ENCODE peak calls at places on chromosomes 4 and X, in four cellular contexts. One of them, this sample, is unnamed.

GRCh38 chrX:22097295-22097694 is 65.2 kb downstream of the PHEX start:
- DNase-seq in GM12865: no peak
- DNase-seq in left lung: no peak
- DNase-seq in CD4-positive, alpha-beta T cell: no peak
- DNase-seq in this sample: no peak

GRCh38 chr4:176413171-176413570 is 93.4 kb downstream of the SPCS3 start:
- DNase-seq in GM12865: peak; percentile 41
- DNase-seq in left lung: no peak
- DNase-seq in CD4-positive, alpha-beta T cell: no peak
- DNase-seq in this sample: no peak

GRCh38 chr4:82758701-82759685 is 39.6 kb downstream of the SCD5 start:
- DNase-seq in GM12865: no peak
- DNase-seq in left lung: no peak
- DNase-seq in CD4-positive, alpha-beta T cell: no peak
- DNase-seq in this sample: no peak

GRCh38 chr4:185479507-185479971 is 8.0 kb upstream of the CCDC110 start:
- DNase-seq in GM12865: peak; percentile 89
- DNase-seq in left lung: no peak
- DNase-seq in CD4-positive, alpha-beta T cell: no peak
- DNase-seq in this sample: no peak

GRCh38 chrX:47311857-47312774 is 58.3 kb upstream of the ZNF157 start:
- DNase-seq in GM12865: peak; percentile 75
- DNase-seq in left lung: peak; percentile 44
- DNase-seq in CD4-positive, alpha-beta T cell: peak; percentile 44
- DNase-seq in this sample: no peak

GRCh38 chrX:35664838-35665237 is 133.3 kb upstream of the MAGEB16 start:
- DNase-seq in GM12865: no peak
- DNase-seq in left lung: no peak
- DNase-seq in CD4-positive, alpha-beta T cell: no peak
- DNase-seq in this sample: no peak

GRCh38 chr4:7988437-7988836 is 48.8 kb upstream of the AFAP1 start:
- DNase-seq in GM12865: no peak
- DNase-seq in left lung: no peak
- DNase-seq in CD4-positive, alpha-beta T cell: no peak
- DNase-seq in this sample: no peak

GRCh38 chrX:465418-465817 is 78.7 kb upstream of the PPP2R3B start:
- DNase-seq in GM12865: no peak
- DNase-seq in left lung: no peak
- DNase-seq in CD4-positive, alpha-beta T cell: no peak
- DNase-seq in this sample: peak; percentile 58

GRCh38 chrX:139192386-139192961 is 338.1 kb upstream of the F9 start:
- DNase-seq in GM12865: no peak
- DNase-seq in left lung: no peak
- DNase-seq in CD4-positive, alpha-beta T cell: no peak
- DNase-seq in this sample: no peak

GRCh38 chr4:7462509-7462971 is 27.8 kb upstream of the PSAPL1 start:
- DNase-seq in GM12865: no peak
- DNase-seq in left lung: no peak
- DNase-seq in CD4-positive, alpha-beta T cell: no peak
- DNase-seq in this sample: no peak

GRCh38 chr4:185672618-185673017 is 137.3 kb upstream of the PDLIM3 start:
- DNase-seq in GM12865: no peak
- DNase-seq in left lung: no peak
- DNase-seq in CD4-positive, alpha-beta T cell: no peak
- DNase-seq in this sample: no peak

GRCh38 chrX:110002300-110003166 is at the start of gene TMEM164:
- DNase-seq in GM12865: peak; percentile 85
- DNase-seq in left lung: peak; percentile 92
- DNase-seq in CD4-positive, alpha-beta T cell: peak; percentile 76
- DNase-seq in this sample: peak; percentile 94

GRCh38 chr4:125744891-125745364 is 430.2 kb downstream of the FAT4 start:
- DNase-seq in GM12865: no peak
- DNase-seq in left lung: no peak
- DNase-seq in CD4-positive, alpha-beta T cell: no peak
- DNase-seq in this sample: no peak

GRCh38 chr4:125750399-125750798 is 435.6 kb downstream of the FAT4 start:
- DNase-seq in GM12865: no peak
- DNase-seq in left lung: no peak
- DNase-seq in CD4-positive, alpha-beta T cell: no peak
- DNase-seq in this sample: no peak

GRCh38 chr4:125750827-125751466 is 436.2 kb downstream of the FAT4 start:
- DNase-seq in GM12865: no peak
- DNase-seq in left lung: no peak
- DNase-seq in CD4-positive, alpha-beta T cell: no peak
- DNase-seq in this sample: no peak

DNA sequence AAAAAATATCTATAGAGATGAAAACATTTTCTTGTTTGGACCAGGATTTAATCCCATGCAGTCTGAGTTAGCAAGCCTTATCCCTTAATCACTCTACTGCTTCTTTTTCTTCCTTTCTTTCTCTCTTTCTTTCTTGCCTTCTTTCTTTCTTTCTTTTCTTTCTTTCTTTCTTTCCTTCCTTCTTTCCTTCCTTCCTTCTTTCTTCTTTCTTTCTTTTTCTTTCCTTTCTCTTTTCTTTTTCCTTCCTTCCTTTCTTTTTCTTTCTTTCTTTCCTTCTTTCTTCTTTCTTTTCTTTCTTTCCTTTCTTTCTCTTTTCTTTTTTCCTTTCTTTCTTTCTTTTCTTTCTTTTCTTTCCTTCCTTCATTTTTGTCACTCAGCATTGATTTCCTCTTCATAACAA is 434.6 kb downstream of the FAT4 start:
- DNase-seq in GM12865: no peak
- DNase-seq in left lung: no peak
- DNase-seq in CD4-positive, alpha-beta T cell: no peak
- DNase-seq in this sample: no peak
- TF ChIP-seq CTCF in GM12865: no peak
- TF ChIP-seq CTCF in left lung: no peak
- TF ChIP-seq CTCF in CD4-positive, alpha-beta T cell: peak; percentile 21
- TF ChIP-seq CTCF in this sample: no peak

DNA sequence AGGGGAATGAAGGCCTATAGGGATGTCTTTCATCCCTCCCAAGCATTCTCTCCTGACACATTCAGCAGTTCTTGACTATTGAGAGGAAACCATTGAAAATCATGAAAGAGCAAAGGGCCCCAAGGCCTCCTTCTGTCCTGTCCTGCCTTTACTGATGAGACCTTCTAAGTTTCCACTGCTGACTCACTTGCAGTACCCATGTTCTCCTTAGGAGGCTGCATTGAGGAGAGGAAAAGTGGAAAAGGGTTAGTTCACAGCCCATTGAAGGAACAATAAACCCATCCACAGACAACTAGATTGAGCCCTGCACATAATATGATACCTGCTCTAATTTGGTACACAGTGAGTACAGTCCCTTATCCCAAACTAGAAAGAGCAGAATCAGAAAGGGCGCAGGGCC is 115.1 kb upstream of the PNPLA4 start:
- DNase-seq in GM12865: no peak
- DNase-seq in left lung: no peak
- DNase-seq in CD4-positive, alpha-beta T cell: no peak
- DNase-seq in this sample: no peak
- TF ChIP-seq CTCF in GM12865: no peak
- TF ChIP-seq CTCF in left lung: no peak
- TF ChIP-seq CTCF in CD4-positive, alpha-beta T cell: no peak
- TF ChIP-seq CTCF in this sample: peak; percentile 25

GRCh38 chrX:5915783-5916182 is 312.9 kb downstream of the NLGN4X start:
- DNase-seq in GM12865: no peak
- DNase-seq in left lung: no peak
- DNase-seq in CD4-positive, alpha-beta T cell: no peak
- DNase-seq in this sample: no peak

DNA sequence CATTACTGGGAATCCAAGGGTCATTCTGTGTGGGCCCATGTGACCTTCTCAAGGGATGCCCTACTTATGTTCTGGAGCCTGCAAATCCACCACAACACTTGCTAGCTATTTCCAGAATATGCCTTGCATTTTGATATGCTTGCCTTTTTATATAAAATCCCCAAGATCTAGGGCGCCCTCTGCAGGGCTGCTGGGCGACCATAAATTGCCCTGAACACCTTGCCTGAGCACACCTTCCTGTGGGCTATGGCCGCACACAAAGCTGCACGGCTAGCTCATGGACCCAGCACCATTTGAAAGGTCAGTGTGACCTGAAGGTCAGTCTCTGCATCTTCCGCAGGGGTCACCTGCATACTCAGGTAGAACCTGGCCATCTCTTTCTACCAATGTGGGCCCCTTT is 311.7 kb downstream of the NLGN4X start:
- DNase-seq in GM12865: peak; percentile 0
- DNase-seq in left lung: no peak
- DNase-seq in CD4-positive, alpha-beta T cell: no peak
- DNase-seq in this sample: no peak
- TF ChIP-seq CTCF in GM12865: peak; percentile 15
- TF ChIP-seq CTCF in left lung: no peak
- TF ChIP-seq CTCF in CD4-positive, alpha-beta T cell: no peak
- TF ChIP-seq CTCF in this sample: no peak

GRCh38 chrX:45208121-45208856 is 7.6 kb upstream of the DIPK2B start:
- DNase-seq in GM12865: no peak
- DNase-seq in left lung: no peak
- DNase-seq in CD4-positive, alpha-beta T cell: no peak
- DNase-seq in this sample: no peak
- TF ChIP-seq CTCF in GM12865: no peak
- TF ChIP-seq CTCF in left lung: no peak
- TF ChIP-seq CTCF in CD4-positive, alpha-beta T cell: no peak
- TF ChIP-seq CTCF in this sample: no peak

GRCh38 chrX:23754664-23755063 is 11.6 kb upstream of the ACOT9 start:
- DNase-seq in GM12865: no peak
- DNase-seq in left lung: no peak
- DNase-seq in CD4-positive, alpha-beta T cell: no peak
- DNase-seq in this sample: no peak

GRCh38 chrX:23752740-23753435 is 9.8 kb upstream of the ACOT9 start:
- DNase-seq in GM12865: no peak
- DNase-seq in left lung: no peak
- DNase-seq in CD4-positive, alpha-beta T cell: no peak
- DNase-seq in this sample: no peak

DNA sequence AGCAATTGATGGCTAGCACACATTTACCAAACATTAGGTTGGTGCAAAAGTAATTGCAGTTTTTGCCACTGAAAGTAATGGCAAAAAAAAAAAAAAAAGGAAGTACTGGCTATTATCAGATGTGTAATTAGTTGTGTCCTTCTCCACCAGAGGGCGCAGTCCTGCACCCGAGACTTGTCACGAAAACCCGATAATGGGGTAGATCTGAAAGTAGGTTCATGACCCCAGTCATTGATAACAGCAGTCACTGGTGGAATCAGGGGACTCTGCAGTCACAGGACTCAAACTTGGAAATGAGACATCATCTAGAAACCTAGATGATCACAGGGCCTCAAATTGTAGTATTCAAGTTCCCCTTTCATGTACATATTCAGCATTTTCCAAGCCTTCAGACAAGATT is 13.1 kb upstream of the ACOT9 start:
- DNase-seq in GM12865: peak; percentile 79
- DNase-seq in left lung: peak; percentile 54
- DNase-seq in CD4-positive, alpha-beta T cell: peak; percentile 60
- DNase-seq in this sample: no peak
- TF ChIP-seq CTCF in GM12865: peak; percentile 48
- TF ChIP-seq CTCF in left lung: peak; percentile 54
- TF ChIP-seq CTCF in CD4-positive, alpha-beta T cell: peak; percentile 58
- TF ChIP-seq CTCF in this sample: peak; percentile 86

GRCh38 chrX:53324803-53325202 is 43.4 kb upstream of the IQSEC2 start:
- DNase-seq in GM12865: peak; percentile 1
- DNase-seq in left lung: no peak
- DNase-seq in CD4-positive, alpha-beta T cell: no peak
- DNase-seq in this sample: no peak
- TF ChIP-seq CTCF in GM12865: no peak
- TF ChIP-seq CTCF in left lung: no peak
- TF ChIP-seq CTCF in CD4-positive, alpha-beta T cell: no peak
- TF ChIP-seq CTCF in this sample: no peak

GRCh38 chr4:177441061-177441802 is 1.0 kb downstream of the AGA start:
- DNase-seq in GM12865: peak; percentile 68
- DNase-seq in left lung: no peak
- DNase-seq in CD4-positive, alpha-beta T cell: no peak
- DNase-seq in this sample: no peak
- TF ChIP-seq CTCF in GM12865: no peak
- TF ChIP-seq CTCF in left lung: no peak
- TF ChIP-seq CTCF in CD4-positive, alpha-beta T cell: no peak
- TF ChIP-seq CTCF in this sample: no peak

DNA sequence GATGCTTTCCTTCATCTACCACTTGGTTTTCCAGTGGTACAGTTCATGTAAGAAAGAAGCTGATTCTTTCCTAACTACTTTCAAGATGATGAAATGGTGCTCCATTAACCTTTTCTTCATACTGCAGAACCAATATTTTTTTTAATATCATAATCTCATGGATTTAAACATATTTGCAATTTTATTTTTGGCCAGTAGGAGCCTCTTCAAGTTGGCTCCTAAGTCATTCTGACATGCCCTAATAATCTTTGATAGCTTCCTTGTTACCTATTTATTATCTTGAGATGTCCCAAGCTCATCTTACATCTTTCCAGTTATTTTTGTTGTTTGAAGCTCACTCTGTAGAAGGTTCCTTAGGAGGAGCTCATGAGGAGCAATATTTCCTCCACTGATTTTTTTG is 170.2 kb downstream of the APBB2 start:
- DNase-seq in GM12865: no peak
- DNase-seq in left lung: no peak
- DNase-seq in CD4-positive, alpha-beta T cell: no peak
- DNase-seq in this sample: no peak
- TF ChIP-seq CTCF in GM12865: no peak
- TF ChIP-seq CTCF in left lung: no peak
- TF ChIP-seq CTCF in CD4-positive, alpha-beta T cell: no peak
- TF ChIP-seq CTCF in this sample: peak; percentile 46